ENCODE peak calls at places on chromosomes 12 and 14, in five cellular contexts. U is natural killer cell treated with Interleukin-12 subunit alpha and Interleukin-12 subunit beta and Interleukin-15 and Interleukin-18, amount 100 ng/mL, for 72 hours; F is activated T-cell treated with anti-CD3 and anti-CD28 coated beads for 1 hour; D is stomach; P is CD8-positive, alpha-beta memory T cell. J is an unnamed sample.

GRCh38 chr12:69879007-69879960 is 54.3 kb downstream of the MYRFL start:
- DNase-seq in D (peak; percentile 75), U (peak; percentile 73), P (peak; percentile 40), F (peak; percentile 47), J (peak; percentile 87)

GRCh38 chr12:20557076-20557475 is 138.1 kb upstream of the SLCO1C1 start:
- DNase-seq in U (no peak), D (no peak), F (no peak), P (no peak), J (peak; percentile 15)

GRCh38 chr14:22334627-22335026 is 254.4 kb downstream of the DAD1 start:
- DNase-seq in U (no peak), D (no peak), P (no peak), F (no peak), J (no peak)

GRCh38 chr12:70031046-70031445 is 206.0 kb downstream of the MYRFL start:
- DNase-seq in P (no peak), U (no peak), D (no peak), F (no peak), J (no peak)

GRCh38 chr14:105299654-105300541 is 903 bp downstream of the BRF1 start:
- DNase-seq in F (no peak), D (no peak), U (no peak), P (no peak), J (no peak)

GRCh38 chr14:22084393-22085281 is 411.0 kb upstream of the OR4E1 start:
- DNase-seq in D (no peak), F (no peak), U (peak; percentile 63), P (peak; percentile 47), J (peak; percentile 39)

GRCh38 chr14:97824218-97824617 is 1027.0 kb downstream of the VRK1 start:
- DNase-seq in F (no peak), U (no peak), P (no peak), D (no peak), J (no peak)

GRCh38 chr12:91395628-91396027 is 213.0 kb upstream of the DCN start:
- DNase-seq in D (no peak), F (no peak), P (no peak), U (no peak), J (no peak)

GRCh38 chr12:53380797-53381738 is 1.1 kb downstream of the SP1 start:
- DNase-seq in F (no peak), P (no peak), D (no peak), U (no peak), J (no peak)

GRCh38 chr12:108804361-108804949 is 52.9 kb downstream of the SSH1 start:
- DNase-seq in U (no peak), F (no peak), D (no peak), P (no peak), J (no peak)

GRCh38 chr14:83171761-83172160 is 1638.1 kb upstream of the SEL1L start:
- DNase-seq in F (no peak), D (no peak), U (no peak), P (no peak), J (no peak)

GRCh38 chr14:73814158-73814557 is 37.5 kb upstream of the PTGR2 start:
- DNase-seq in U (no peak), D (no peak), F (no peak), P (no peak), J (no peak)

GRCh38 chr12:52798671-52799497 is 3.0 kb upstream of the KRT3 start:
- DNase-seq in U (no peak), P (no peak), D (no peak), F (no peak), J (no peak)

GRCh38 chr14:65847065-65847847 is 434.7 kb downstream of the FUT8 start:
- DNase-seq in D (no peak), P (peak; percentile 93), U (no peak), F (peak; percentile 45), J (no peak)

GRCh38 chr12:19014243-19014642 is 115.3 kb upstream of the PLEKHA5 start:
- DNase-seq in D (no peak), U (no peak), F (no peak), P (no peak), J (no peak)

GRCh38 chr14:30710870-30711269 is 88.8 kb downstream of the SCFD1 start:
- DNase-seq in U (no peak), P (no peak), D (no peak), F (no peak), J (no peak)

GRCh38 chr14:30855345-30856037 is 18.9 kb upstream of the COCH start:
- DNase-seq in U (no peak), D (no peak), F (no peak), P (no peak), J (no peak)

GRCh38 chr12:59078027-59078426 is 157.7 kb upstream of the LRIG3 start:
- DNase-seq in D (no peak), P (no peak), F (no peak), U (no peak), J (no peak)

GRCh38 chr14:36176524-36176923 is at the start of gene PTCSC3:
- DNase-seq in D (no peak), F (no peak), P (no peak), U (no peak), J (no peak)

GRCh38 chr14:51335521-51335920 is 95.5 kb downstream of the TMX1 start:
- DNase-seq in P (no peak), U (no peak), F (no peak), D (no peak), J (no peak)

GRCh38 chr12:124888203-124888602 is 24.5 kb upstream of the SCARB1 start:
- DNase-seq in P (no peak), U (no peak), D (no peak), F (no peak), J (no peak)

GRCh38 chr12:112887542-112887941 is 19.2 kb upstream of the OAS1 start:
- DNase-seq in U (no peak), F (no peak), P (no peak), D (no peak), J (no peak)

GRCh38 chr12:125164541-125164940 is 99.3 kb downstream of the AACS start:
- DNase-seq in D (no peak), U (no peak), P (no peak), F (no peak), J (no peak)

GRCh38 chr12:581321-581720 is 81.9 kb downstream of the NINJ2 start:
- DNase-seq in D (no peak), F (no peak), P (no peak), U (no peak), J (no peak)

GRCh38 chr12:110785240-110785639 is 42.5 kb upstream of the PPP1CC start:
- DNase-seq in P (no peak), F (no peak), U (no peak), D (no peak), J (no peak)

GRCh38 chr12:94207467-94208432 is 59.4 kb downstream of the PLXNC1 start:
- DNase-seq in F (no peak), U (peak; percentile 69), P (peak; percentile 30), D (no peak), J (no peak)

GRCh38 chr12:72790273-72790672 is 518.1 kb downstream of the TRHDE start:
- DNase-seq in P (no peak), F (no peak), U (no peak), D (no peak), J (no peak)

GRCh38 chr14:91870001-91870400 is 2.7 kb upstream of the TC2N start:
- DNase-seq in P (peak; percentile 81), U (no peak), D (no peak), F (peak; percentile 49), J (no peak)

GRCh38 chr14:47919994-47920393 is 244.6 kb upstream of the MDGA2 start:
- DNase-seq in P (no peak), F (no peak), D (no peak), U (no peak), J (no peak)

GRCh38 chr12:88723219-88723618 is 142.9 kb upstream of the KITLG start:
- DNase-seq in P (no peak), U (no peak), F (no peak), D (no peak), J (no peak)

GRCh38 chr12:124453419-124454351 is 113.7 kb downstream of the NCOR2 start:
- DNase-seq in D (peak; percentile 70), P (peak; percentile 58), F (peak; percentile 66), U (peak; percentile 92), J (peak; percentile 39)

GRCh38 chr14:61620130-61620946 is 75.0 kb upstream of the HIF1A start:
- DNase-seq in F (no peak), P (no peak), U (peak; percentile 83), D (no peak), J (peak; percentile 10)

GRCh38 chr12:31519525-31519924 is 71.4 kb downstream of the DENND5B start:
- DNase-seq in P (no peak), D (no peak), F (no peak), U (no peak), J (no peak)

GRCh38 chr12:27351476-27351875 is 18.8 kb downstream of the BMAL2 start:
- DNase-seq in P (no peak), F (no peak), U (no peak), D (no peak), J (no peak)

GRCh38 chr12:12560587-12561304 is 1.9 kb downstream of the DUSP16 start:
- DNase-seq in D (peak; percentile 74), U (peak; percentile 72), F (peak; percentile 31), P (peak; percentile 86), J (peak; percentile 71)

GRCh38 chr14:40199101-40199500 is 766.9 kb upstream of the FBXO33 start:
- DNase-seq in D (no peak), F (no peak), U (no peak), P (no peak), J (no peak)

GRCh38 chr12:77685112-77685511 is 145.6 kb upstream of the NAV3 start:
- DNase-seq in D (peak; percentile 58), U (no peak), F (no peak), P (no peak), J (peak; percentile 16)

GRCh38 chr14:73188501-73188903 is 48.8 kb upstream of the PAPLN start:
- DNase-seq in D (no peak), P (no peak), F (no peak), U (no peak), J (no peak)

J was measured in hippocampal formation.